ENCODE peak calls at places on chromosomes 16 and 17, in six cellular contexts. R is SK-N-SH; S is tibial artery; E is CD4-positive, alpha-beta T cell; A is HCT116; B is right cardiac atrium. T is an unnamed sample.
A peak's percentile ranks its signal among the peaks of the same experiment; 100 is the strongest.

GRCh38 chr16:61900482-61900881 is 135.8 kb downstream of the CDH8 start:
- DNase-seq in R (no peak), S (no peak), E (no peak), A (no peak), B (no peak), T (peak; percentile 8)

GRCh38 chr17:40472733-40473452 is 28.5 kb downstream of the TNS4 start:
- DNase-seq in R (no peak), S (no peak), E (no peak), A (no peak), B (no peak), T (no peak)

GRCh38 chr17:59300941-59301340 is 30.5 kb upstream of the YPEL2 start:
- DNase-seq in R (no peak), S (no peak), E (no peak), A (no peak), B (no peak), T (no peak)

GRCh38 chr16:11383481-11384183 is 38.4 kb downstream of the RMI2 start:
- DNase-seq in R (no peak), S (no peak), E (no peak), A (no peak), B (no peak), T (no peak)

GRCh38 chr17:6657633-6658287 is 6.2 kb downstream of the C17orf100 start:
- DNase-seq in R (no peak), S (no peak), E (no peak), A (no peak), B (no peak), T (no peak)

GRCh38 chr16:4414187-4414909 is 2.0 kb downstream of the CORO7 start:
- DNase-seq in R (no peak), S (no peak), E (peak; percentile 58), A (no peak), B (no peak), T (no peak)

GRCh38 chr17:37388266-37388665 is 12.5 kb downstream of the C17orf78 start:
- DNase-seq in R (no peak), S (no peak), E (no peak), A (no peak), B (no peak), T (no peak)

GRCh38 chr16:47317465-47318240 is 143.2 kb downstream of the ITFG1 start:
- DNase-seq in R (no peak), S (no peak), E (no peak), A (no peak), B (no peak), T (no peak)

GRCh38 chr16:11255737-11256656 is at the start of gene SOCS1:
- DNase-seq in R (peak; percentile 95), S (peak; percentile 74), E (peak; percentile 83), A (peak; percentile 47), B (peak; percentile 93), T (peak; percentile 93)

GRCh38 chr16:30774367-30775130 is 12.4 kb downstream of the RNF40 start:
- DNase-seq in R (no peak), S (no peak), E (no peak), A (no peak), B (no peak), T (no peak)
- H3K27ac ChIP-seq in R (peak overlapping the region; percentile 72), S (peak overlapping the region; percentile 83), E (no peak overlapping the region), A (peak overlapping the region; percentile 90), B (peak overlapping the region; percentile 84), T (peak overlapping the region; percentile 91)

GRCh38 chr17:78977681-78977943 is 2.1 kb downstream of the LGALS3BP start:
- DNase-seq in R (no peak), S (no peak), E (no peak), A (no peak), B (peak; percentile 52), T (no peak)

GRCh38 chr17:78977992-78978973 is 1.4 kb downstream of the LGALS3BP start:
- DNase-seq in R (peak; percentile 78), S (no peak), E (no peak), A (no peak), B (peak; percentile 77), T (no peak)

GRCh38 chr17:78980624-78980972 is 875 bp upstream of the LGALS3BP start:
- DNase-seq in R (no peak), S (no peak), E (no peak), A (no peak), B (peak; percentile 50), T (no peak)

GRCh38 chr17:78981010-78981888 is 1.5 kb upstream of the LGALS3BP start:
- DNase-seq in R (no peak), S (no peak), E (no peak), A (no peak), B (peak; percentile 34), T (no peak)

GRCh38 chr17:78979780-78980623 is at the start of gene LGALS3BP:
- DNase-seq in R (peak; percentile 97), S (no peak), E (peak; percentile 18), A (peak; percentile 70), B (peak; percentile 92), T (peak; percentile 78)
- H3K27ac ChIP-seq in R (peak within 1 kb of the TSS; percentile 56), S (peak within 1 kb of the TSS; percentile 60), E (peak within 1 kb of the TSS; percentile 52), A (peak within 1 kb of the TSS; percentile 66), B (peak within 1 kb of the TSS; percentile 74), T (peak within 1 kb of the TSS; percentile 85)

GRCh38 chr16:57371494-57372371 is 557 bp upstream of the CX3CL1 start:
- DNase-seq in R (no peak), S (no peak), E (no peak), A (no peak), B (no peak), T (no peak)
- H3K27ac ChIP-seq in R (peak overlapping the region; percentile 57), S (peak overlapping the region; percentile 96), E (no peak overlapping the region), A (no peak overlapping the region), B (peak overlapping the region; percentile 51), T (no peak overlapping the region)

DNA sequence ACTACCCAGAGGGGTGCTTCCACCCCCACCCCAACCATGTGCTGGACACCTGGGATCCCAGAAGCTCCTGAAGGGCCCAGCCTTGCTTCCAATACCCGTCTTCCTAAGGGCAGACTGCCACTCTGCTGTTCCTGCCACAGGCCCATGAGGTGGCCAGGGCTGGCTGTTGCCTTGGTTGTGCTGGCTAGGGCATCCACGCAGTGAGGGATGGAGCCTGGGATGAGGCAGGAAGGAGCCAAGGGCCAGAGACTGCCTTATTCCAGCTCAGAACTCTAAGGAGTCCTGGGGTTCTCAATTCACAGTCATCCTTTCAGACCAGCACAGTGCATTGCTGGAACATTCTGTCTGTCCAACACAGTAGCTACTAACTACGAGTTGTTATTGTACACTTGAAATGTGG is 37.8 kb downstream of the BCO1 start:
- DNase-seq in R (no peak), S (no peak), E (no peak), A (no peak), B (no peak), T (no peak)
- H3K27ac ChIP-seq in R (no peak overlapping the region), S (no peak overlapping the region), E (no peak overlapping the region), A (no peak overlapping the region), B (no peak overlapping the region), T (no peak overlapping the region)

T was measured in cardiac muscle cell.